ENCODE peak calls at places on chromosomes 13 and 19, in five cellular contexts. R, M, F, X and B are unnamed samples.

GRCh38 chr19:41131186-41131585 is 17.0 kb downstream of the CYP2F1 start:
- DNase-seq in R (no peak), M (no peak), F (no peak), X (no peak), B (no peak)

GRCh38 chr13:114134111-114134943 is 1.9 kb upstream of the RASA3 start:
- DNase-seq in R (no peak), M (no peak), F (no peak), X (no peak), B (no peak)

GRCh38 chr19:46931197-46931596 is 70.4 kb downstream of the ARHGAP35 start:
- DNase-seq in R (no peak), M (no peak), F (no peak), X (no peak), B (peak; percentile 49)

GRCh38 chr13:32503727-32504126 is 34.9 kb downstream of the N4BP2L2 start:
- DNase-seq in R (no peak), M (no peak), F (no peak), X (no peak), B (no peak)

GRCh38 chr19:13885826-13886365 is 9.0 kb downstream of the NANOS3 start:
- DNase-seq in R (no peak), M (no peak), F (no peak), X (no peak), B (no peak)

GRCh38 chr19:5547881-5548280 is 19.9 kb downstream of the TINCR start:
- DNase-seq in R (no peak), M (no peak), F (no peak), X (no peak), B (no peak)

GRCh38 chr13:75050419-75051066 is 431.4 kb downstream of the TBC1D4 start:
- DNase-seq in R (no peak), M (no peak), F (no peak), X (no peak), B (no peak)

GRCh38 chr19:2251577-2252480 is 2.7 kb downstream of the AMH start:
- DNase-seq in R (no peak), M (no peak), F (no peak), X (no peak), B (no peak)

GRCh38 chr13:106567421-106568224 is at the start of gene ARGLU1:
- DNase-seq in R (peak; percentile 82), M (peak; percentile 92), F (peak; percentile 94), X (peak; percentile 33), B (peak; percentile 69)

GRCh38 chr19:13417054-13417453 is 89.2 kb downstream of the CACNA1A start:
- DNase-seq in R (no peak), M (no peak), F (no peak), X (no peak), B (no peak)

GRCh38 chr13:80371840-80372509 is 31.0 kb upstream of the SPRY2 start:
- DNase-seq in R (no peak), M (no peak), F (no peak), X (no peak), B (no peak)

GRCh38 chr13:40170982-40171381 is 495.5 kb downstream of the FOXO1 start:
- DNase-seq in R (no peak), M (no peak), F (no peak), X (no peak), B (no peak)

GRCh38 chr19:9586764-9587163 is 2.5 kb upstream of the ZNF121 start:
- DNase-seq in R (no peak), M (peak; percentile 60), F (peak; percentile 44), X (no peak), B (peak; percentile 36)

GRCh38 chr13:39284801-39285388 is 246.6 kb downstream of the NHLRC3 start:
- DNase-seq in R (no peak), M (no peak), F (no peak), X (no peak), B (no peak)

GRCh38 chr19:14113762-14114414 is 3.7 kb downstream of the PRKACA start:
- DNase-seq in R (peak; percentile 93), M (no peak), F (no peak), X (no peak), B (no peak)